ENCODE peak calls at places on chromosomes 1 and 21, in five cellular contexts. W is heart right ventricle, I is pancreas, P is transverse colon, Q is right lobe of liver. Y is an unnamed sample.
A peak's percentile ranks its signal among the peaks of the same experiment; 100 is the strongest.

GRCh38 chr1:15767941-15768340 is 9.3 kb downstream of the FBLIM1 start:
- DNase-seq in W (no peak), I (no peak), P (no peak), Q (no peak), Y (no peak)

GRCh38 chr1:174160109-174160473 is 771 bp downstream of the RABGAP1L start:
- DNase-seq in W (peak; percentile 58), I (peak; percentile 50), P (peak; percentile 80), Q (peak; percentile 86), Y (no peak)

GRCh38 chr1:43307458-43308158 is 6.8 kb downstream of the TIE1 start:
- DNase-seq in W (no peak), I (no peak), P (no peak), Q (peak; percentile 16), Y (no peak)

GRCh38 chr1:25033828-25034451 is 103.9 kb upstream of the RUNX3 start:
- DNase-seq in W (peak; percentile 33), I (peak; percentile 53), P (peak; percentile 60), Q (peak; percentile 73), Y (no peak)

GRCh38 chr1:210259496-210259895 is 26.9 kb downstream of the SERTAD4 start:
- DNase-seq in W (no peak), I (no peak), P (no peak), Q (no peak), Y (peak; percentile 85)

GRCh38 chr1:173527151-173527826 is 50.2 kb downstream of the PRDX6 start:
- DNase-seq in W (no peak), I (no peak), P (no peak), Q (peak; percentile 60), Y (no peak)

GRCh38 chr1:225973158-225973557 is 26.0 kb downstream of the SDE2 start:
- DNase-seq in W (no peak), I (no peak), P (peak; percentile 65), Q (no peak), Y (no peak)

GRCh38 chr1:10074059-10074854 is 41.5 kb downstream of the UBE4B start:
- DNase-seq in W (no peak), I (peak; percentile 44), P (peak; percentile 26), Q (no peak), Y (peak; percentile 91)

GRCh38 chr1:30685796-30686165 is 37.6 kb downstream of the MATN1 start:
- DNase-seq in W (no peak), I (no peak), P (no peak), Q (no peak), Y (no peak)

GRCh38 chr1:92483442-92484170 is 3.1 kb downstream of the GFI1 start:
- DNase-seq in W (peak; percentile 17), I (peak; percentile 80), P (peak; percentile 66), Q (no peak), Y (no peak)

GRCh38 chr1:150162862-150163706 is 13.4 kb downstream of the PLEKHO1 start:
- DNase-seq in W (peak; percentile 71), I (peak; percentile 79), P (peak; percentile 81), Q (peak; percentile 72), Y (peak; percentile 96)

GRCh38 chr1:240737268-240737667 is 125.3 kb upstream of the GREM2 start:
- DNase-seq in W (no peak), I (no peak), P (no peak), Q (no peak), Y (no peak)

GRCh38 chr21:28959367-28960099 is 33.1 kb downstream of the LTN1 start:
- DNase-seq in W (no peak), I (no peak), P (no peak), Q (no peak), Y (peak; percentile 31)

GRCh38 chr1:171509191-171509590 is 23.9 kb downstream of the PRRC2C start:
- DNase-seq in W (no peak), I (no peak), P (no peak), Q (no peak), Y (no peak)

GRCh38 chr1:11342677-11343076 is 69.7 kb downstream of the UBIAD1 start:
- DNase-seq in W (no peak), I (no peak), P (no peak), Q (no peak), Y (no peak)

GRCh38 chr1:181087400-181087901 is 1.0 kb upstream of the IER5 start:
- DNase-seq in W (no peak), I (no peak), P (no peak), Q (no peak), Y (no peak)

GRCh38 chr1:87684194-87684593 is 355.5 kb downstream of the LMO4 start:
- DNase-seq in W (no peak), I (no peak), P (peak; percentile 16), Q (no peak), Y (no peak)

GRCh38 chr1:54850737-54851136 is 36.3 kb downstream of the DHCR24 start:
- DNase-seq in W (no peak), I (no peak), P (no peak), Q (no peak), Y (peak; percentile 82)

GRCh38 chr21:41683815-41684214 is 83.0 kb downstream of the RIPK4 start:
- DNase-seq in W (no peak), I (peak; percentile 62), P (no peak), Q (no peak), Y (no peak)
- H3K4me3 ChIP-seq in W (no peak overlapping the region), I (no peak overlapping the region), P (no peak overlapping the region), Q (no peak overlapping the region), Y (no peak overlapping the region)

GRCh38 chr1:212667223-212668139 is 32.2 kb downstream of the BATF3 start:
- DNase-seq in W (no peak), I (no peak), P (peak; percentile 41), Q (no peak), Y (peak; percentile 99)
- H3K4me3 ChIP-seq in W (no peak overlapping the region), I (no peak overlapping the region), P (no peak overlapping the region), Q (no peak overlapping the region), Y (peak overlapping the region; percentile 1)

GRCh38 chr1:212754193-212754592 is 37.4 kb downstream of the NSL1 start:
- DNase-seq in W (no peak), I (no peak), P (no peak), Q (no peak), Y (no peak)

GRCh38 chr1:212754715-212755114 is 36.9 kb downstream of the NSL1 start:
- DNase-seq in W (no peak), I (no peak), P (no peak), Q (no peak), Y (no peak)

GRCh38 chr1:212752256-212752933 is 39.2 kb downstream of the NSL1 start:
- DNase-seq in W (no peak), I (no peak), P (no peak), Q (no peak), Y (no peak)

GRCh38 chr1:212753766-212754165 is 37.8 kb downstream of the NSL1 start:
- DNase-seq in W (no peak), I (no peak), P (no peak), Q (no peak), Y (no peak)

GRCh38 chr1:212752934-212753497 is 38.6 kb downstream of the NSL1 start:
- DNase-seq in W (no peak), I (no peak), P (no peak), Q (no peak), Y (no peak)
- H3K4me3 ChIP-seq in W (no peak overlapping the region), I (no peak overlapping the region), P (peak overlapping the region; percentile 9), Q (no peak overlapping the region), Y (peak overlapping the region; percentile 25)

GRCh38 chr1:32239335-32239734 is 7.7 kb upstream of the FAM167B start:
- DNase-seq in W (no peak), I (peak; percentile 35), P (peak; percentile 27), Q (no peak), Y (no peak)
- H3K4me3 ChIP-seq in W (no peak overlapping the region), I (peak overlapping the region; percentile 61), P (no peak overlapping the region), Q (no peak overlapping the region), Y (no peak overlapping the region)

GRCh38 chr1:115911298-115911697 is 65.0 kb upstream of the SLC22A15 start:
- DNase-seq in W (no peak), I (no peak), P (no peak), Q (no peak), Y (no peak)

GRCh38 chr1:115907092-115907491 is 66.2 kb upstream of the NHLH2 start:
- DNase-seq in W (no peak), I (no peak), P (no peak), Q (no peak), Y (no peak)

GRCh38 chr1:115906627-115907026 is 65.7 kb upstream of the NHLH2 start:
- DNase-seq in W (no peak), I (no peak), P (no peak), Q (no peak), Y (no peak)

GRCh38 chr1:115910231-115910630 is 66.1 kb upstream of the SLC22A15 start:
- DNase-seq in W (no peak), I (no peak), P (no peak), Q (no peak), Y (no peak)

GRCh38 chr1:115908565-115909334 is 67.6 kb upstream of the SLC22A15 start:
- DNase-seq in W (no peak), I (no peak), P (no peak), Q (no peak), Y (no peak)
- H3K4me3 ChIP-seq in W (no peak overlapping the region), I (no peak overlapping the region), P (no peak overlapping the region), Q (no peak overlapping the region), Y (no peak overlapping the region)

DNA sequence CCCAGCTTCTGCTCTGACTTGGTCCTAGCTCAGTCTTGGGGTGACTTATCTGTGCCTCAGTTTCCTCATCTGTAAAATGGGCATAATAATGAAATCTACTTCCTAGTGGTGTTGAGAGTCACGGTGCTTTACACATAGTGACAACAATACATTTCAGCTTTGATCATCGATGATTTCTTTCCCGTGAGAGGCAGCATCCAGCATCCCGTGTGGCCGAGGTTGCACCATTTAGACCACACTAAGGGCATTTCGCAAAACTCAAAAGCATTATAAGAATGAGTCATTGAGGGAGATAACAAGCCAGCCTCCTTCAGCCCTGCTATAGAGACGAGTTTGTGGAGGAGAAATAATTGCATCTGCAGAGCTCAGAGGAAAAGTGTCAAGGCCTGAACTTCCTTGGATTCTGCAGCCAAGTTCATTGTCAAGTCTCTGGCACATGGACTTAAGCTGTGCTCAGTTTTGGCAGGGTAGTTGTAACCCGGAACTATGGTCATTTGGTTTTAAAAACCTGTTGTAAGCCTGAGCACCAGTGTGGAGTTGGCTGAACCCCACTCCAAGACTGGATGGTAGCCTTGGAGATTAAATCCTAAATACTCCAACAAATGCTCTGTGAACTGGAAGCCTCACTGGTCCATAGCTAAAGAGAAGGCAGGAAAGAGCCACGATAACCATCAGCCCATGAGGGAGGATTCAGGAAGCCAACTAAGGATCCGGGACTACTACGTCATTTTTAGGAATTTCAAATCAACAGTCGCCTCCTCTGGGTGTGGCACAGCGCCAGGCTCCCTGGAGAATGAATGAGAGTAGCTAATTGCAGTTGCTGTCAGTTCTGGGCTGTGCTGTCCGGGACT is 64.2 kb downstream of the TCP10L start:
- DNase-seq in W (peak; percentile 91), I (peak; percentile 36), P (peak; percentile 63), Q (no peak), Y (peak; percentile 45)
- H3K4me3 ChIP-seq in W (no peak overlapping the region), I (no peak overlapping the region), P (no peak overlapping the region), Q (no peak overlapping the region), Y (no peak overlapping the region)